ENCODE peak calls at places on chromosomes 6 and 20, in four cellular contexts. R is nephron progenitor cell, T is spleen, P is WTC11. Y is an unnamed sample.

GRCh38 chr6:129754750-129755149 is 44.8 kb upstream of the ARHGAP18 start:
- DNase-seq in T (no peak), P (no peak), R (no peak), Y (no peak)

GRCh38 chr6:110328231-110328630 is 29.9 kb downstream of the METTL24 start:
- DNase-seq in P (no peak), T (no peak), R (no peak), Y (no peak)

GRCh38 chr6:31575335-31575901 is at the start of gene TNF:
- DNase-seq in R (no peak), T (peak), P (no peak), Y (peak)

GRCh38 chr6:35165630-35166071 is 24.5 kb upstream of the TCP11 start:
- DNase-seq in P (no peak), T (no peak), R (no peak), Y (peak)

GRCh38 chr20:46999821-47000465 is 105.3 kb downstream of the EYA2 start:
- DNase-seq in P (no peak), R (no peak), T (peak), Y (no peak)

GRCh38 chr6:34334796-34335416 is 57.6 kb downstream of the NUDT3 start:
- DNase-seq in P (no peak), R (no peak), T (no peak), Y (no peak)

GRCh38 chr6:106446287-106446885 is 85.9 kb downstream of the CRYBG1 start:
- DNase-seq in T (no peak), R (no peak), P (no peak), Y (peak)

GRCh38 chr6:129583864-129584263 is 126.1 kb downstream of the ARHGAP18 start:
- DNase-seq in R (no peak), T (no peak), P (no peak), Y (no peak)

GRCh38 chr20:24064092-24064491 is 75.5 kb upstream of the GGTLC1 start:
- DNase-seq in T (no peak), P (no peak), R (no peak), Y (no peak)

GRCh38 chr6:4848382-4849068 is 72.3 kb downstream of the CDYL start:
- DNase-seq in R (peak), P (peak), T (no peak), Y (no peak)
- TF ChIP-seq CTCF in R (peak), P (no peak), T (peak), Y (peak)

GRCh38 chr20:44887466-44887865 is 2.0 kb downstream of the YWHAB start:
- DNase-seq in P (no peak), T (no peak), R (no peak), Y (no peak)

GRCh38 chr20:44884907-44885391 is 556 bp upstream of the YWHAB start:
- DNase-seq in P (no peak), T (no peak), R (no peak), Y (no peak)

GRCh38 chr20:44886828-44887227 is 1.3 kb downstream of the YWHAB start:
- DNase-seq in P (no peak), R (no peak), T (no peak), Y (no peak)

GRCh38 chr20:44886276-44886671 is 769 bp downstream of the YWHAB start:
- DNase-seq in P (no peak), R (no peak), T (no peak), Y (no peak)

GRCh38 chr20:44885392-44886275 is at the start of gene YWHAB:
- DNase-seq in T (peak), P (peak), R (peak), Y (peak)
- TF ChIP-seq CTCF in T (peak), P (no peak), R (no peak), Y (no peak)

DNA sequence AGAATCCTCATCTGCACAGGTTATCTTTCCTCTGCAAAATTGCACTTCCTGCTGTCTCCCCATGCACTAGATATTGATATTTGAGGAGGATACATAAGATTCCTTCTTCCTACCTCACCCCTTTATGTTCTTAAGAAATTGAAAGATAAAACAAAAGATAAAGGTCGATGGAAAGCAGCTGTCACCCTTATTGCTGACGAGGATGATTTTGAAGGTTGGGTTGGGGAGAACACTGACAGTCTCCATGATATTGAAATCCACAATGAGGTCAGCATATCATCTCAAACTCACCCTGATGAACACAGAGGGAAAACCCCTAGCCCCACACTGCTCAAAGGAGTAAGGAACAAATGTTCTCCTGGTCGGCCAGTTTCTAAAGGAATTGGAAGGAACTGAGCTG is 110.6 kb upstream of the FUT9 start:
- DNase-seq in R (no peak), P (no peak), T (no peak), Y (no peak)
- TF ChIP-seq CTCF in R (no peak), P (no peak), T (no peak), Y (no peak)

DNA sequence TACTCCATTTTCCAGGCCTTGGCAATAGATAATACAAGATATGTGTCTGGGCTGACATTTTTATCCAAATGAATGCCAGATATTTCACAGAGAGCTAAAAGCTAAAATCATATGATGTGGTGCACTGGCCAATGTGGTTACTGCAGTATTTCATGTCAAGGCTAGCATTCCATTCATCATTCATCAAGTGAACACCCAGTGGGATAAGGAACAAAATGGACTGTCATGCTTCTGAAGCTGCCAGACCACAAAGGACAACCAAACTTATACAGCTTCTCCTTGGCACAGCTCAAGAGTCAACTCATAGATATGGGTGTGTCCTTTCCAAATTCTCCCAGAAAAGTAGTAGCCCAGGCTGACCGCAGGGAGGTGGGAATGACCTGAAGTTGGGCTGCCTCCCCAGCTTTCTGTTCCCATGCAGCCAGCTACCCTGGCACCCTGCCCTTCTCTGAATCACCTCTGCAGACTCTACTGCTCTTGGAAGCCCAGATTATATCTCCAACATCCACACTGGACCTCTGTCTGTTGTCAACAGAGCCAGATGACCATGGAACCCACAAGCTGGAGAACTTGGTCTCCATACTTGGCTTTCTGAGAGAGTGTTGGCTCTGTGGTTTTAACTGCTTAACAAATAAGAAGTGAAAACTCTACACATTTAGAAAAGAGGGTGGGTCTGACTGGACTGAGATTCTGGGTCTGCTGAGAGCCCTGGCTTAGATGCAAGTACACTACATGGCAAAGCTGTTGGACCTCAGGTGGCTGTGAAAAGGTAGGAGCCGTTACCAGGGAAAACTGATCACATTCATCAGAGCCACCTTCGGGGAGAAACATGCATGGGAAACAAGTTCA is 122.8 kb downstream of the ALDH8A1 start:
- DNase-seq in T (no peak), R (no peak), P (no peak), Y (no peak)
- TF ChIP-seq CTCF in T (no peak), R (no peak), P (no peak), Y (no peak)

GRCh38 chr6:68774843-68775242 is 139.8 kb downstream of the ADGRB3 start:
- DNase-seq in T (no peak), R (no peak), P (no peak), Y (no peak)

GRCh38 chr6:68776382-68776781 is 141.3 kb downstream of the ADGRB3 start:
- DNase-seq in T (no peak), P (no peak), R (no peak), Y (no peak)

GRCh38 chr6:68778356-68779020 is 143.4 kb downstream of the ADGRB3 start:
- DNase-seq in R (peak), T (no peak), P (peak), Y (no peak)

GRCh38 chr6:68777956-68778355 is 142.9 kb downstream of the ADGRB3 start:
- DNase-seq in R (no peak), P (no peak), T (no peak), Y (no peak)

GRCh38 chr6:68779366-68779765 is 144.3 kb downstream of the ADGRB3 start:
- DNase-seq in T (no peak), P (no peak), R (no peak), Y (no peak)
- TF ChIP-seq CTCF in T (no peak), P (no peak), R (no peak), Y (no peak)

DNA sequence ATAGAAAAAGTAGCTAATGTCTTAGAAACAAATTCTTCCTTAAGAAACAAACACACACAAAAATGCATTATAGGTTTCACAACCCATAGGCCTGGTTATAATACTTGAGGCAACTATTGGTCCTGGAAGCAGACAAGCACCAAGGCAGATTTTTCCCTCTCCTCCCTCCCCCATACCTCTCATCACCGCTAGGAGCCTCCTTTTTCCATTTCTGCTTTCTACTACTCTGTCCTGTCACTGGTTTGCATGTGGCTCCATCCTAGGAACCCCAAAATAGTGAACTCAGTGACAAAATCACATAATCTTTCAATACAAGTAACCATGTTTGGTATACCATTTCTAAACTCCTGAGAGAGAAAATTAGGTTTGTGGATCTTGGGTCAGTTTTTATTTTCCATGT is 66.1 kb downstream of the HMGCLL1 start:
- DNase-seq in P (no peak), R (no peak), T (no peak), Y (no peak)
- TF ChIP-seq CTCF in P (no peak), R (no peak), T (no peak), Y (no peak)

GRCh38 chr6:53064726-53065265 is 408 bp upstream of the FBXO9 start:
- DNase-seq in R (peak), T (peak), P (peak), Y (peak)
- TF ChIP-seq CTCF in R (no peak), T (peak), P (no peak), Y (no peak)

DNA sequence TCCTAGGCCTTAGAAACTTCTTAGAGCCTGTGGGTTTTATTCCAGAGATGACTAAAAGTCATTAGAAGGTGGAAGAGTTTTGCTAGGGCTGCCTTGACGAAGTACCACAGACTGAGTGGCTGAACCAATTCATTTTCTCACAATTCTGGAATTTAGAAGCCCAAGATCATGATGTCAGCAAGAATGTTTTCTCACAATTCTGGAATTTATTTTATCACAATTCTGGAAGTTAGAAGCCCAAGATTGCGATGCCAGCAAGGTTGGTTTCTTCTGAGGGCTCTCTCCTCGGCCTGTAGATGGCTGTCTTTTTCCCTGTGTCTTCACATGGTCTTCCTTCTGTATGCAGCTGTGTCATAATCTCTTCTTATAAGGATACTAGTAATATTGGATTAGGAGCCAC is 672.9 kb upstream of the MARCKS start:
- DNase-seq in T (no peak), R (no peak), P (no peak), Y (no peak)
- TF ChIP-seq CTCF in T (no peak), R (no peak), P (no peak), Y (no peak)

GRCh38 chr20:6075428-6076219 is 21.8 kb upstream of the LRRN4 start:
- DNase-seq in R (no peak), T (no peak), P (no peak), Y (no peak)

GRCh38 chr20:6069669-6070068 is 15.8 kb upstream of the LRRN4 start:
- DNase-seq in P (no peak), T (no peak), R (no peak), Y (no peak)

GRCh38 chr20:6074784-6075183 is 20.9 kb upstream of the LRRN4 start:
- DNase-seq in T (no peak), P (no peak), R (no peak), Y (no peak)

GRCh38 chr20:6071162-6071695 is 17.4 kb upstream of the LRRN4 start:
- DNase-seq in P (no peak), T (no peak), R (no peak), Y (no peak)

DNA sequence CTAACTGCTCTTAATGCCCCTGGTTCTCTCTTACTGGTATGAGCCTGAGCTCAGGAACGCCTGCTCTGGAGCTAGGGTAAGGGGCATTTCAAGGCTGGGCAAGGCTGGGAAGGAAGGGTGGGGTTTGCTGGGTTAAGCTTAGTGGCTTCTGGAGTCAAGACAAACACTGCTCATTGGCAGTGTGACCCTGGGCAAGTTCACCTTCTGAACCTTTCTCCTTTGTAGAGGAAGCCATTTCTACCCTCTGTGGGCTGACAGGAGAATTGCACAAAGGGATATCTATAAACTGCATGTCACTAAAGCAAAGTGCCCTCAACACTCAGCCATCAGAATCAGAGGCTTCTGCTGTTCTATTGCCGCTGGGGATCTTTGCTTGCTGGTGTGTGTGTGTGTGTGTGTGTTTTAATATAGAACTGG is 20.3 kb upstream of the LRRN4 start:
- DNase-seq in R (no peak), T (no peak), P (no peak), Y (peak)
- TF ChIP-seq CTCF in R (peak), T (no peak), P (peak), Y (peak)